ENCODE peak calls at places on chromosomes 2 and 18, in nine cellular contexts. Y, K, M, A, E, O, Z, S and H are unnamed samples.

GRCh38 chr18:74396252-74397204 is 60.6 kb downstream of the DIPK1C start:
- DNase-seq in Y (no peak), K (no peak), M (no peak), A (no peak), E (no peak), O (no peak), Z (no peak), S (no peak), H (no peak)

GRCh38 chr2:39160982-39161381 is 40.1 kb upstream of the SOS1 start:
- DNase-seq in Y (no peak), K (no peak), M (no peak), A (no peak), E (no peak), O (no peak), Z (no peak), S (no peak), H (no peak)

GRCh38 chr2:64904405-64905329 is 84.5 kb upstream of the SLC1A4 start:
- DNase-seq in Y (no peak), K (peak; percentile 9), M (no peak), A (no peak), E (no peak), O (no peak), Z (no peak), S (no peak), H (no peak)

GRCh38 chr2:143936758-143937562 is 583.0 kb downstream of the ZEB2 start:
- DNase-seq in Y (peak; percentile 68), K (peak; percentile 58), M (peak; percentile 81), A (peak; percentile 7), E (no peak), O (peak; percentile 56), Z (peak; percentile 55), S (peak; percentile 30), H (no peak)

GRCh38 chr2:27901219-27901618 is 10.7 kb downstream of the BABAM2 start:
- DNase-seq in Y (no peak), K (peak; percentile 56), M (no peak), A (no peak), E (no peak), O (no peak), Z (no peak), S (peak; percentile 2), H (no peak)

GRCh38 chr2:118492335-118492734 is 355.1 kb downstream of the EN1 start:
- DNase-seq in Y (no peak), K (no peak), M (peak; percentile 68), A (peak; percentile 10), E (peak; percentile 2), O (no peak), Z (no peak), S (no peak), H (no peak)

GRCh38 chr2:40955635-40956034 is 503.7 kb upstream of the SLC8A1 start:
- DNase-seq in Y (no peak), K (no peak), M (no peak), A (no peak), E (peak; percentile 12), O (no peak), Z (no peak), S (no peak), H (no peak)

GRCh38 chr2:109614715-109615636 is 812 bp downstream of the SOWAHC start:
- DNase-seq in Y (peak; percentile 70), K (peak; percentile 5), M (peak; percentile 38), A (no peak), E (no peak), O (peak; percentile 42), Z (no peak), S (no peak), H (peak; percentile 36)

GRCh38 chr2:24559714-24560113 is 68.7 kb downstream of the NCOA1 start:
- DNase-seq in Y (no peak), K (no peak), M (no peak), A (peak; percentile 69), E (no peak), O (no peak), Z (no peak), S (no peak), H (peak; percentile 9)

GRCh38 chr2:240574386-240575100 is 6.3 kb downstream of the RNPEPL1 start:
- DNase-seq in Y (no peak), K (no peak), M (no peak), A (no peak), E (no peak), O (no peak), Z (no peak), S (no peak), H (no peak)

GRCh38 chr2:69345434-69345833 is 41.6 kb downstream of the GFPT1 start:
- DNase-seq in Y (no peak), K (no peak), M (no peak), A (no peak), E (no peak), O (no peak), Z (no peak), S (no peak), H (no peak)

GRCh38 chr2:96156011-96156820 is 11.0 kb upstream of the DUSP2 start:
- DNase-seq in Y (peak; percentile 30), K (peak; percentile 88), M (no peak), A (no peak), E (no peak), O (no peak), Z (no peak), S (no peak), H (no peak)

GRCh38 chr2:226862623-226863022 is 26.8 kb downstream of the RHBDD1 start:
- DNase-seq in Y (no peak), K (no peak), M (no peak), A (peak; percentile 9), E (peak; percentile 7), O (no peak), Z (no peak), S (no peak), H (no peak)

GRCh38 chr2:77521931-77522470 is at the start of gene LRRTM4:
- DNase-seq in Y (no peak), K (no peak), M (peak; percentile 77), A (no peak), E (no peak), O (no peak), Z (no peak), S (no peak), H (no peak)

GRCh38 chr2:46434851-46435273 is 44.5 kb upstream of the TMEM247 start:
- DNase-seq in Y (no peak), K (no peak), M (peak; percentile 10), A (peak; percentile 51), E (no peak), O (no peak), Z (peak; percentile 40), S (no peak), H (no peak)

GRCh38 chr18:7349181-7349837 is 118.4 kb downstream of the LRRC30 start:
- DNase-seq in Y (no peak), K (no peak), M (peak; percentile 16), A (no peak), E (no peak), O (no peak), Z (no peak), S (no peak), H (no peak)

GRCh38 chr2:214103199-214104001 is 307.5 kb upstream of the VWC2L start:
- DNase-seq in Y (no peak), K (no peak), M (no peak), A (no peak), E (no peak), O (peak; percentile 67), Z (no peak), S (peak; percentile 54), H (no peak)

GRCh38 chr2:142876423-142876822 is 1.0 kb upstream of the KYNU start:
- DNase-seq in Y (no peak), K (no peak), M (no peak), A (no peak), E (no peak), O (no peak), Z (no peak), S (no peak), H (no peak)

GRCh38 chr2:27638709-27639108 is 9.9 kb downstream of the GPN1 start:
- DNase-seq in Y (no peak), K (peak; percentile 44), M (no peak), A (peak; percentile 88), E (no peak), O (no peak), Z (no peak), S (no peak), H (no peak)

GRCh38 chr2:59385971-59386370 is 1144.8 kb upstream of the FANCL start:
- DNase-seq in Y (no peak), K (no peak), M (no peak), A (no peak), E (no peak), O (no peak), Z (no peak), S (no peak), H (no peak)

GRCh38 chr2:163471947-163472346 is 263.9 kb downstream of the FIGN start:
- DNase-seq in Y (no peak), K (no peak), M (peak; percentile 29), A (peak; percentile 3), E (no peak), O (peak; percentile 20), Z (no peak), S (no peak), H (no peak)

GRCh38 chr2:9800975-9801723 is 42.1 kb upstream of the TAF1B start:
- DNase-seq in Y (no peak), K (peak; percentile 48), M (no peak), A (peak; percentile 33), E (no peak), O (peak; percentile 44), Z (peak; percentile 61), S (no peak), H (peak; percentile 54)

GRCh38 chr2:233247744-233248143 is 3.7 kb upstream of the ATG16L1 start:
- DNase-seq in Y (no peak), K (peak; percentile 84), M (no peak), A (peak; percentile 58), E (no peak), O (peak; percentile 85), Z (peak; percentile 68), S (no peak), H (peak; percentile 32)

GRCh38 chr2:204019572-204020501 is 83.3 kb downstream of the ICOS start:
- DNase-seq in Y (no peak), K (peak; percentile 87), M (no peak), A (peak; percentile 50), E (no peak), O (peak; percentile 7), Z (no peak), S (no peak), H (peak; percentile 37)

GRCh38 chr18:8174758-8175157 is 434.5 kb upstream of the RAB12 start:
- DNase-seq in Y (no peak), K (no peak), M (no peak), A (no peak), E (no peak), O (no peak), Z (no peak), S (no peak), H (no peak)

GRCh38 chr2:175282300-175282699 is 100.8 kb upstream of the ATP5MC3 start:
- DNase-seq in Y (no peak), K (no peak), M (peak; percentile 68), A (peak; percentile 39), E (peak; percentile 46), O (no peak), Z (peak; percentile 31), S (peak; percentile 74), H (no peak)

GRCh38 chr2:149129433-149129832 is 90.9 kb downstream of the LYPD6B start:
- DNase-seq in Y (no peak), K (no peak), M (no peak), A (peak; percentile 51), E (peak; percentile 65), O (no peak), Z (no peak), S (no peak), H (no peak)

GRCh38 chr2:30871980-30872789 is 64.9 kb upstream of the CAPN13 start:
- DNase-seq in Y (no peak), K (no peak), M (peak; percentile 35), A (no peak), E (no peak), O (no peak), Z (no peak), S (no peak), H (no peak)

GRCh38 chr2:8525582-8526402 is 156.1 kb upstream of the ID2 start:
- DNase-seq in Y (peak; percentile 85), K (no peak), M (peak; percentile 40), A (no peak), E (peak; percentile 82), O (peak; percentile 93), Z (no peak), S (no peak), H (no peak)